ENCODE peak calls at places on chromosomes 16 and 17, in eight cellular contexts. One of them, this sample, is unnamed.

GRCh38 chr16:30068750-30069574 is 3.4 kb downstream of the ALDOA start:
- DNase-seq in PC-3: peak; percentile 29
- DNase-seq in psoas muscle: no peak
- DNase-seq in H1: no peak
- DNase-seq in mucosa of descending colon: peak; percentile 46
- DNase-seq in glutamatergic neuron: peak; percentile 63
- DNase-seq in H9: no peak
- DNase-seq in nephron progenitor cell: no peak
- DNase-seq in this sample: peak; percentile 77

GRCh38 chr17:64259922-64260321 is 3.1 kb downstream of the TEX2 start:
- DNase-seq in H9: no peak
- DNase-seq in mucosa of descending colon: no peak
- DNase-seq in H1: no peak
- DNase-seq in nephron progenitor cell: no peak
- DNase-seq in PC-3: peak; percentile 78
- DNase-seq in glutamatergic neuron: no peak
- DNase-seq in psoas muscle: no peak
- DNase-seq in this sample: no peak

GRCh38 chr17:4940625-4941021 is 555 bp downstream of the RNF167 start:
- DNase-seq in psoas muscle: no peak
- DNase-seq in mucosa of descending colon: peak; percentile 54
- DNase-seq in PC-3: no peak
- DNase-seq in H1: no peak
- DNase-seq in glutamatergic neuron: no peak
- DNase-seq in H9: no peak
- DNase-seq in nephron progenitor cell: peak; percentile 39
- DNase-seq in this sample: peak; percentile 64

GRCh38 chr16:71384073-71384724 is 25.7 kb downstream of the CALB2 start:
- DNase-seq in psoas muscle: no peak
- DNase-seq in glutamatergic neuron: no peak
- DNase-seq in nephron progenitor cell: no peak
- DNase-seq in mucosa of descending colon: no peak
- DNase-seq in H1: no peak
- DNase-seq in PC-3: no peak
- DNase-seq in H9: no peak
- DNase-seq in this sample: no peak

GRCh38 chr16:64532117-64532516 is 589.7 kb downstream of the CDH11 start:
- DNase-seq in PC-3: no peak
- DNase-seq in nephron progenitor cell: no peak
- DNase-seq in H9: no peak
- DNase-seq in H1: no peak
- DNase-seq in mucosa of descending colon: no peak
- DNase-seq in glutamatergic neuron: no peak
- DNase-seq in psoas muscle: no peak
- DNase-seq in this sample: no peak

GRCh38 chr17:75877752-75878173 is 618 bp downstream of the TRIM47 start:
- DNase-seq in H1: peak; percentile 87
- DNase-seq in nephron progenitor cell: peak; percentile 79
- DNase-seq in H9: peak; percentile 85
- DNase-seq in psoas muscle: peak; percentile 76
- DNase-seq in mucosa of descending colon: peak; percentile 83
- DNase-seq in glutamatergic neuron: peak; percentile 83
- DNase-seq in PC-3: peak; percentile 88
- DNase-seq in this sample: peak; percentile 81

GRCh38 chr17:68231536-68231935 is 16.3 kb upstream of the AMZ2 start:
- DNase-seq in H1: no peak
- DNase-seq in psoas muscle: no peak
- DNase-seq in H9: no peak
- DNase-seq in mucosa of descending colon: no peak
- DNase-seq in nephron progenitor cell: no peak
- DNase-seq in glutamatergic neuron: no peak
- DNase-seq in PC-3: peak; percentile 51
- DNase-seq in this sample: no peak

GRCh38 chr17:60231691-60232090 is 81.9 kb downstream of the CA4 start:
- DNase-seq in H9: no peak
- DNase-seq in H1: no peak
- DNase-seq in psoas muscle: no peak
- DNase-seq in PC-3: no peak
- DNase-seq in nephron progenitor cell: no peak
- DNase-seq in glutamatergic neuron: no peak
- DNase-seq in mucosa of descending colon: no peak
- DNase-seq in this sample: no peak

GRCh38 chr17:36470499-36470898 is 16.0 kb upstream of the ZNHIT3 start:
- DNase-seq in H1: no peak
- DNase-seq in glutamatergic neuron: no peak
- DNase-seq in H9: no peak
- DNase-seq in nephron progenitor cell: no peak
- DNase-seq in psoas muscle: no peak
- DNase-seq in mucosa of descending colon: no peak
- DNase-seq in PC-3: no peak
- DNase-seq in this sample: no peak

GRCh38 chr17:10613775-10614513 is 43.2 kb downstream of the MYH3 start:
- DNase-seq in nephron progenitor cell: no peak
- DNase-seq in PC-3: no peak
- DNase-seq in glutamatergic neuron: no peak
- DNase-seq in mucosa of descending colon: no peak
- DNase-seq in psoas muscle: peak; percentile 28
- DNase-seq in H1: no peak
- DNase-seq in H9: no peak
- DNase-seq in this sample: no peak

GRCh38 chr17:65323055-65323454 is 185.9 kb downstream of the RGS9 start:
- DNase-seq in glutamatergic neuron: no peak
- DNase-seq in PC-3: no peak
- DNase-seq in nephron progenitor cell: no peak
- DNase-seq in psoas muscle: no peak
- DNase-seq in mucosa of descending colon: no peak
- DNase-seq in H9: peak; percentile 49
- DNase-seq in H1: no peak
- DNase-seq in this sample: no peak

GRCh38 chr17:43169561-43170139 is 1.4 kb upstream of the NBR1 start:
- DNase-seq in PC-3: peak; percentile 7
- DNase-seq in H9: peak; percentile 54
- DNase-seq in psoas muscle: peak; percentile 27
- DNase-seq in H1: no peak
- DNase-seq in mucosa of descending colon: peak; percentile 49
- DNase-seq in glutamatergic neuron: peak; percentile 47
- DNase-seq in nephron progenitor cell: peak; percentile 35
- DNase-seq in this sample: peak; percentile 52

GRCh38 chr16:70523013-70523620 is at the start of gene COG4:
- DNase-seq in mucosa of descending colon: peak; percentile 92
- DNase-seq in nephron progenitor cell: peak; percentile 87
- DNase-seq in psoas muscle: peak; percentile 89
- DNase-seq in PC-3: peak; percentile 65
- DNase-seq in glutamatergic neuron: peak; percentile 90
- DNase-seq in H1: peak; percentile 88
- DNase-seq in H9: peak; percentile 83
- DNase-seq in this sample: peak; percentile 96

DNA sequence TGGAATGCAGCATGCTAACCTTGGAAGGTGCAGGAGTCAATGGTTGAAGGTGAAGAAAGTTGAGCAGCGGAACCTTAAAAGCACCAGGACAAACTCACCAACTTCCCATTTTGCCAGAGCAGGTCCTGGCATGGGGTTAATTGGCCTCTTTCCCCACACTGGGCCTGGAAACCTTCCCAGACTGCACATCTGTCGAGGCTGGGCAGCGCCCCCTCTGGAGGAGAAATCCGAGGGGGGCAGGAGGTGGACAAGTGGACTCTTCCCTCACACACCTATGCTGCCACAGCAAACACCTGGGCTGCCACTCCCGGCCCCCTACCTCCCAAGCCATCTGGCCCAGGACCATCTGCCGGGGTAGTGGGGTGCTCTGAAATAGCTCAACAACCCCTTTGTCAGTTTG is 232.4 kb downstream of the CBLN1 start:
- DNase-seq in PC-3: no peak
- DNase-seq in H1: no peak
- DNase-seq in H9: no peak
- DNase-seq in nephron progenitor cell: no peak
- DNase-seq in psoas muscle: no peak
- DNase-seq in glutamatergic neuron: no peak
- DNase-seq in mucosa of descending colon: no peak
- DNase-seq in this sample: no peak
- TF ChIP-seq CTCF in PC-3: no peak
- TF ChIP-seq CTCF in H1: no peak
- TF ChIP-seq CTCF in H9: peak; percentile 21
- TF ChIP-seq CTCF in nephron progenitor cell: no peak
- TF ChIP-seq CTCF in psoas muscle: no peak
- TF ChIP-seq CTCF in glutamatergic neuron: no peak
- TF ChIP-seq CTCF in mucosa of descending colon: no peak
- TF ChIP-seq CTCF in this sample: no peak

GRCh38 chr16:459761-460160 is 34.3 kb downstream of the RAB11FIP3 start:
- DNase-seq in H9: no peak
- DNase-seq in psoas muscle: no peak
- DNase-seq in H1: no peak
- DNase-seq in glutamatergic neuron: no peak
- DNase-seq in PC-3: no peak
- DNase-seq in mucosa of descending colon: no peak
- DNase-seq in nephron progenitor cell: no peak
- DNase-seq in this sample: no peak
- TF ChIP-seq CTCF in H9: no peak
- TF ChIP-seq CTCF in psoas muscle: no peak
- TF ChIP-seq CTCF in H1: no peak
- TF ChIP-seq CTCF in glutamatergic neuron: no peak
- TF ChIP-seq CTCF in PC-3: no peak
- TF ChIP-seq CTCF in mucosa of descending colon: no peak
- TF ChIP-seq CTCF in nephron progenitor cell: no peak
- TF ChIP-seq CTCF in this sample: no peak

GRCh38 chr16:23146877-23147601 is 2.2 kb downstream of the USP31 start:
- DNase-seq in glutamatergic neuron: no peak
- DNase-seq in H1: no peak
- DNase-seq in H9: no peak
- DNase-seq in psoas muscle: no peak
- DNase-seq in nephron progenitor cell: no peak
- DNase-seq in PC-3: no peak
- DNase-seq in mucosa of descending colon: no peak
- DNase-seq in this sample: no peak
- TF ChIP-seq CTCF in glutamatergic neuron: no peak
- TF ChIP-seq CTCF in H1: no peak
- TF ChIP-seq CTCF in H9: no peak
- TF ChIP-seq CTCF in psoas muscle: no peak
- TF ChIP-seq CTCF in nephron progenitor cell: no peak
- TF ChIP-seq CTCF in PC-3: no peak
- TF ChIP-seq CTCF in mucosa of descending colon: no peak
- TF ChIP-seq CTCF in this sample: no peak

GRCh38 chr17:753407-753806 is 1.3 kb upstream of the GEMIN4 start:
- DNase-seq in H9: no peak
- DNase-seq in psoas muscle: no peak
- DNase-seq in mucosa of descending colon: no peak
- DNase-seq in nephron progenitor cell: no peak
- DNase-seq in PC-3: no peak
- DNase-seq in H1: no peak
- DNase-seq in glutamatergic neuron: no peak
- DNase-seq in this sample: no peak

GRCh38 chr17:751269-752001 is 629 bp downstream of the GEMIN4 start:
- DNase-seq in PC-3: peak; percentile 14
- DNase-seq in H9: no peak
- DNase-seq in mucosa of descending colon: peak; percentile 40
- DNase-seq in glutamatergic neuron: no peak
- DNase-seq in psoas muscle: peak; percentile 56
- DNase-seq in nephron progenitor cell: no peak
- DNase-seq in H1: peak; percentile 54
- DNase-seq in this sample: peak; percentile 65

GRCh38 chr17:752002-752619 is at the start of gene GEMIN4:
- DNase-seq in H9: peak; percentile 98
- DNase-seq in mucosa of descending colon: peak; percentile 95
- DNase-seq in psoas muscle: peak; percentile 92
- DNase-seq in PC-3: peak; percentile 85
- DNase-seq in nephron progenitor cell: peak; percentile 99
- DNase-seq in H1: peak; percentile 100
- DNase-seq in glutamatergic neuron: peak; percentile 97
- DNase-seq in this sample: peak; percentile 96

GRCh38 chr17:752620-753219 is 656 bp upstream of the GEMIN4 start:
- DNase-seq in PC-3: no peak
- DNase-seq in glutamatergic neuron: peak; percentile 19
- DNase-seq in H9: peak; percentile 80
- DNase-seq in nephron progenitor cell: no peak
- DNase-seq in psoas muscle: peak; percentile 79
- DNase-seq in H1: no peak
- DNase-seq in mucosa of descending colon: peak; percentile 69
- DNase-seq in this sample: peak; percentile 53

GRCh38 chr17:750431-751037 is 1.5 kb downstream of the GEMIN4 start:
- DNase-seq in H1: no peak
- DNase-seq in PC-3: peak; percentile 44
- DNase-seq in H9: no peak
- DNase-seq in mucosa of descending colon: no peak
- DNase-seq in nephron progenitor cell: no peak
- DNase-seq in psoas muscle: no peak
- DNase-seq in glutamatergic neuron: no peak
- DNase-seq in this sample: no peak
- TF ChIP-seq CTCF in H1: no peak
- TF ChIP-seq CTCF in PC-3: no peak
- TF ChIP-seq CTCF in H9: no peak
- TF ChIP-seq CTCF in mucosa of descending colon: no peak
- TF ChIP-seq CTCF in nephron progenitor cell: no peak
- TF ChIP-seq CTCF in psoas muscle: no peak
- TF ChIP-seq CTCF in glutamatergic neuron: no peak
- TF ChIP-seq CTCF in this sample: no peak

DNA sequence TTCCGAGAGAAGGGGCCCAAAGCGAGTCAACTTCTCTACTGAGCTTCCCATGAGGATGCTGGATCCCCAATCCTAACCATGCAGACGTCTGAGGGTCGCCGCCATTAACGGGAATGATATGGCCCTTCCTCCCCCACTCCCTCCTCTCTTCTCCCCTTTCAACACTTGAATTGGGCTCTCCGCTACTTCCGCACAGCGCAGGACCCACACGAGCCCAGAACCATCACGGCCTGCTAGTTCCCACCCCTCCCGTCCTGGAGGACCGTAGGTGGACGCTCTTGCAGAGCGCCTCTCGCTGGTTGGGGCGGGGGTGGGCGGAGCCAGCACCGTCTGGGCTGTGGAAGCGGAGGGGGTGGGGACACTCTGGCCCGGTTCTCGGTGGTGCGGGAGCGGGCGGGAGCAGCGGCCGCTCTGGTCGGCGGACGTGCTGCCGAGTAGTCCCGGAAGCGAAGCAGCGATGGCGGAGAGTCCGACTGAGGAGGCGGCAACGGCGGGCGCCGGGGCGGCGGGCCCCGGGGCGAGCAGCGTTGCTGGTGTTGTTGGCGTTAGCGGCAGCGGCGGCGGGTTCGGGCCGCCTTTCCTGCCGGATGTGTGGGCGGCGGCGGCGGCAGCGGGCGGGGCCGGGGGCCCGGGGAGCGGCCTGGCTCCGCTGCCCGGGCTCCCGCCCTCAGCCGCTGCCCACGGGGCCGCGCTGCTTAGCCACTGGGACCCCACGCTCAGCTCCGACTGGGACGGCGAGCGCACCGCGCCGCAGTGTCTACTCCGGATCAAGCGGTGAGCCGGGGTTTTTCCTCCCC is at the start of gene UBE2Z:
- DNase-seq in H1: peak; percentile 88
- DNase-seq in mucosa of descending colon: peak; percentile 93
- DNase-seq in H9: peak; percentile 99
- DNase-seq in glutamatergic neuron: peak; percentile 90
- DNase-seq in psoas muscle: peak; percentile 94
- DNase-seq in PC-3: peak; percentile 98
- DNase-seq in nephron progenitor cell: peak; percentile 91
- DNase-seq in this sample: peak; percentile 92
- TF ChIP-seq CTCF in H1: peak; percentile 52
- TF ChIP-seq CTCF in mucosa of descending colon: peak; percentile 7
- TF ChIP-seq CTCF in H9: peak; percentile 28
- TF ChIP-seq CTCF in glutamatergic neuron: no peak
- TF ChIP-seq CTCF in psoas muscle: no peak
- TF ChIP-seq CTCF in PC-3: peak; percentile 40
- TF ChIP-seq CTCF in nephron progenitor cell: no peak
- TF ChIP-seq CTCF in this sample: no peak

GRCh38 chr16:67931712-67932461 is at the start of gene CTRL:
- DNase-seq in glutamatergic neuron: no peak
- DNase-seq in mucosa of descending colon: no peak
- DNase-seq in PC-3: no peak
- DNase-seq in H1: no peak
- DNase-seq in psoas muscle: no peak
- DNase-seq in H9: no peak
- DNase-seq in nephron progenitor cell: no peak
- DNase-seq in this sample: no peak
- TF ChIP-seq CTCF in glutamatergic neuron: peak; percentile 11
- TF ChIP-seq CTCF in mucosa of descending colon: no peak
- TF ChIP-seq CTCF in PC-3: no peak
- TF ChIP-seq CTCF in H1: no peak
- TF ChIP-seq CTCF in psoas muscle: peak; percentile 6
- TF ChIP-seq CTCF in H9: peak; percentile 43
- TF ChIP-seq CTCF in nephron progenitor cell: no peak
- TF ChIP-seq CTCF in this sample: no peak